ENCODE peak calls at places on chromosomes 2 and 18, in four cellular contexts. Y is GM23248; L is Peyer's patch; O is CD8-positive, alpha-beta memory T cell. K is an unnamed sample. For H3K4me1, the result is how much of the 10 kb centered on the place peaks cover.

GRCh38 chr2:241161646-241162281 is 11.5 kb downstream of the PPP1R7 start:
- DNase-seq in Y (peak), O (no peak), L (peak), K (no peak)

GRCh38 chr2:234368861-234369261 is 128.0 kb downstream of the ARL4C start:
- DNase-seq in L (peak), Y (peak), O (peak), K (no peak)

GRCh38 chr2:140737006-140737405 is 1393.8 kb downstream of the LRP1B start:
- DNase-seq in L (no peak), Y (no peak), O (no peak), K (no peak)

GRCh38 chr18:75211721-75212625 is 1.4 kb downstream of the TSHZ1 start:
- DNase-seq in Y (peak), O (peak), L (peak), K (peak)

GRCh38 chr2:120826716-120827410 is 91.2 kb downstream of the GLI2 start:
- DNase-seq in O (no peak), Y (no peak), L (no peak), K (no peak)

GRCh38 chr2:238380336-238380735 is 46.4 kb upstream of the ASB1 start:
- DNase-seq in Y (no peak), L (no peak), O (no peak), K (no peak)

GRCh38 chr18:57819671-57820460 is 16.8 kb upstream of the ATP8B1 start:
- DNase-seq in Y (peak), O (no peak), L (peak), K (no peak)

GRCh38 chr2:218405365-218406208 is 5.9 kb downstream of the CTDSP1 start:
- DNase-seq in Y (no peak), O (peak), L (no peak), K (no peak)

GRCh38 chr2:69945900-69946299 is 15.5 kb downstream of the ASPRV1 start:
- DNase-seq in L (no peak), O (no peak), Y (no peak), K (no peak)

GRCh38 chr18:22378672-22379282 is 38.9 kb downstream of the CTAGE1 start:
- DNase-seq in L (peak), Y (peak), O (no peak), K (no peak)

GRCh38 chr2:238913931-238914647 is 66.2 kb downstream of the TWIST2 start:
- DNase-seq in L (peak), Y (peak), O (no peak), K (no peak)

GRCh38 chr2:33226546-33226945 is 249.9 kb upstream of the RASGRP3 start:
- DNase-seq in O (no peak), Y (no peak), L (no peak), K (no peak)

GRCh38 chr2:121189656-121190381 is 95.2 kb downstream of the TFCP2L1 start:
- DNase-seq in O (no peak), Y (no peak), L (no peak), K (no peak)

GRCh38 chr18:74899554-74899953 is 301.9 kb downstream of the ZNF407 start:
- DNase-seq in Y (no peak), L (no peak), O (no peak), K (no peak)

GRCh38 chr18:80145191-80145799 is 36.2 kb downstream of the ADNP2 start:
- DNase-seq in L (no peak), O (no peak), Y (peak), K (no peak)

DNA sequence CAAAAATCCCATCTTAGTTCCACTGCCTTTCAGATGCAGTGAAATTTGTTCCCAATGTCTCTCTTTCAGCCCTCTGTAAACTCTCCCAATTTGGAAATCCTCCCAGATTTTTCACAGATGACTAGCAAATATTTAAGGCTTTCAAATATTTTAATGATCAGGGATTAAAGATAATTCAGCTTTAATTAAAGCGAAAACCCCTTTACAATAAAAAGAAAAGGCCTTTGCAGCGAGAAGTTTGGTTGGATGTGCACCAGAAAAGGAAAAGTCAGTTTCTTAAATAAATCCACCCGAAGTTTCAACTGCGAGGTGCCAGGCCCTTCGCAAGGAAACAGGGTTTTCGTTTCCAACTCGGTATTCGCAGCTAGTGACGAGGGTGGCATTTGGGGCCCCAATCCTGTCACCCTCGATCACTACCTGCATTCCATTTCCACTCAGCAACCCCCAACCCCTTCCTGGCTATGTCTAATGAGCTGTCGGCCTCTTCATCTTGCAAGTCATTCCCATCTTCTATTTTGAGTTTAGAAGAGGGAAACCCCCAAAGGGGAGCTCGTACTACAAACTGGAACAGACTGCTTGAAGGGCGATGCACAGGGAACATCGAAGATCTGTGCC is 1.5 kb downstream of the RAX start:
- DNase-seq in Y (no peak), L (no peak), O (no peak), K (no peak)
- H3K4me1 ChIP-seq in Y (under half), L (under half), O (under half), K (under half)

GRCh38 chr2:226902041-226902972 is 66.5 kb downstream of the RHBDD1 start:
- DNase-seq in L (no peak), O (no peak), Y (peak), K (no peak)

GRCh38 chr2:226906439-226906796 is 70.6 kb downstream of the RHBDD1 start:
- DNase-seq in L (no peak), O (no peak), Y (no peak), K (peak)

GRCh38 chr2:226905718-226906438 is 70.0 kb downstream of the RHBDD1 start:
- DNase-seq in O (no peak), L (peak), Y (no peak), K (no peak)

GRCh38 chr2:226904592-226904991 is 68.7 kb downstream of the RHBDD1 start:
- DNase-seq in Y (no peak), O (no peak), L (no peak), K (no peak)

GRCh38 chr2:226903179-226903578 is 67.3 kb downstream of the RHBDD1 start:
- DNase-seq in Y (peak), O (no peak), L (no peak), K (no peak)
- H3K4me3 ChIP-seq in Y (peak), O (no peak), L (no peak), K (no peak)

DNA sequence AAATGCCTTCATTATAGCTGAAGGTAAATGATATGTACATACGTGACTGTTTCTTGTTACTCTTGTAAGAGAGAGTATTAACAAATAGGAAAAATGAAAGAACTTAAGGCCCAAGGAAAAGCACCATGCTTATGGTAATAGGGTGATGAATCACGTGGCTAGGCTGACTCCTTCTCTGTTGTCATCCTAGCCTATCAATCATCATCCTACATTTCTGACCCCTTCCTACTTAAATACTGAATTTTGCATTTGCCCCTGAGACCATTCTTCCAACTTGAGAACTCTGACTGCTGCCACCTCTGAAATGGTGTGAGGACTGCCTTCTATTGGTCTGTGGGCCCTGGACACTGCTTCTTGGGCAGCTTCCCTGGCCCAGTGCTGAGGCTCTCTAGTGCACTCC is 28.9 kb downstream of the EFEMP1 start:
- DNase-seq in L (no peak), O (no peak), Y (no peak), K (no peak)
- H3K4me1 ChIP-seq in L (under half), O (under half), Y (under half), K (under half)

GRCh38 chr2:223215136-223215535 is 163.1 kb downstream of the KCNE4 start:
- DNase-seq in L (no peak), O (no peak), Y (no peak), K (no peak)
- H3K4me3 ChIP-seq in L (no peak), O (no peak), Y (no peak), K (no peak)

GRCh38 chr2:36360063-36360462 is 4.5 kb downstream of the CRIM1 start:
- DNase-seq in Y (peak), O (no peak), L (no peak), K (no peak)

GRCh38 chr2:36360834-36361233 is 5.3 kb downstream of the CRIM1 start:
- DNase-seq in Y (no peak), L (no peak), O (no peak), K (no peak)

GRCh38 chr2:36359006-36359580 is 3.5 kb downstream of the CRIM1 start:
- DNase-seq in Y (peak), O (no peak), L (no peak), K (no peak)

GRCh38 chr2:36362291-36362690 is 6.7 kb downstream of the CRIM1 start:
- DNase-seq in Y (peak), L (no peak), O (no peak), K (no peak)

DNA sequence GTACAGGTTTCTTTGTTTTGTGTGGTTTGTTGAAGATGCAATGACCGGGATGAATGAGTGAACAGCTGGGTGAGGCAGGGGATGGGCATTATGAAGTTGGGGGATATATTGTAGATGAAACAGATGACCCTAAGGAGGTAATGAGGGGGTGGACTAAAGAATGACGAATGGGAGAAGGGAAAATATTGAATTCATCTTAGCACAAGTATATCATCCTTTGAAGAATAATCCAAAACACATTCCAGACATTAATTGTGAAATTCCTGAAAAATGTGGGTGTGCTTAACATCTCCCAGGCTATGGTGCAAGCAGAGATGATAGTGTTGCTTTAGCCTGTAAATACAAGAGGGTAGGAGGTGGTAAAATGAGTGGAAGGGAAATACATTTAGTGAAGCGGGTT is 5.8 kb downstream of the CRIM1 start:
- DNase-seq in O (no peak), L (no peak), Y (peak), K (no peak)
- H3K4me1 ChIP-seq in O (under half), L (under half), Y (half or more), K (under half)

GRCh38 chr2:96167407-96168013 is 22.3 kb upstream of the DUSP2 start:
- DNase-seq in O (no peak), L (no peak), Y (no peak), K (no peak)

GRCh38 chr2:96163415-96163767 is 18.2 kb upstream of the DUSP2 start:
- DNase-seq in O (no peak), Y (no peak), L (no peak), K (no peak)

GRCh38 chr2:96161785-96162367 is 16.6 kb upstream of the DUSP2 start:
- DNase-seq in O (no peak), L (no peak), Y (no peak), K (no peak)

GRCh38 chr2:96164459-96165184 is 19.4 kb upstream of the DUSP2 start:
- DNase-seq in L (peak), O (peak), Y (no peak), K (peak)

DNA sequence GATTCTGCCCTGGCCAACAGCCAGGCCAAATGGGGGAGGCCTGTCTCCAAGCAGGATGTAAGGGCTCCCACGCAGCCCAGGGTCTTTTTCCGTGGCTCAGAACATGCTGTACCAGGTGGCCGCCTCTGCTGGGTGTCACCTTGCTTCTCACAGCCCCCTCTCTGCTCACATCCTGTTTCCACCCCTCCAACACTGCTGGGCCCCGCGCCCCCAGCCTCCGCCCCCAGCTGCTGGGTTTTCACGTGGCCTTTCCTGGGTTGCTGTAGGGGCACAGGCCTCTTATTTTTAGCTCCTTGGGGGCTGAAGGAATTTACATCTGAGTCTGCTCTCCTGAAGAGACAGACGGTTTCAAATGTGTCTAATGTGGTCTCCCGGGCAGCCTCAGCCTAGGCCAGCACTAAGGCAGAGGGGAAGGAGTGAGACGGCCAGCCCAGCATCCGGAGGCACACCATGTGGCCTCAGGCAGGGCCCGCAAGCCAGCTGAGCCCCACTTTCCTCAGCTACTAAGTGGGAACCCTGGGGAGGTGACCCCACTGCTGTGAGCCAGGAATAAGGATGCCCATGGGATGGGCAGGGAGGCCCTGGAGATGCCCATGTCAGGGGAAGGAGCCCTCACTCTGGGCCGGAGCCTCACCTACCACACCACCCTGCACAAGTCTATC is 18.7 kb upstream of the DUSP2 start:
- DNase-seq in O (peak), L (peak), Y (no peak), K (peak)
- H3K4me3 ChIP-seq in O (peak), L (peak), Y (no peak), K (peak)

GRCh38 chr18:43531438-43531837 is 254.1 kb upstream of the SYT4 start:
- DNase-seq in Y (no peak), L (no peak), O (no peak), K (no peak)
- H3K4me1 ChIP-seq in Y (under half), L (under half), O (under half), K (under half)

DNA sequence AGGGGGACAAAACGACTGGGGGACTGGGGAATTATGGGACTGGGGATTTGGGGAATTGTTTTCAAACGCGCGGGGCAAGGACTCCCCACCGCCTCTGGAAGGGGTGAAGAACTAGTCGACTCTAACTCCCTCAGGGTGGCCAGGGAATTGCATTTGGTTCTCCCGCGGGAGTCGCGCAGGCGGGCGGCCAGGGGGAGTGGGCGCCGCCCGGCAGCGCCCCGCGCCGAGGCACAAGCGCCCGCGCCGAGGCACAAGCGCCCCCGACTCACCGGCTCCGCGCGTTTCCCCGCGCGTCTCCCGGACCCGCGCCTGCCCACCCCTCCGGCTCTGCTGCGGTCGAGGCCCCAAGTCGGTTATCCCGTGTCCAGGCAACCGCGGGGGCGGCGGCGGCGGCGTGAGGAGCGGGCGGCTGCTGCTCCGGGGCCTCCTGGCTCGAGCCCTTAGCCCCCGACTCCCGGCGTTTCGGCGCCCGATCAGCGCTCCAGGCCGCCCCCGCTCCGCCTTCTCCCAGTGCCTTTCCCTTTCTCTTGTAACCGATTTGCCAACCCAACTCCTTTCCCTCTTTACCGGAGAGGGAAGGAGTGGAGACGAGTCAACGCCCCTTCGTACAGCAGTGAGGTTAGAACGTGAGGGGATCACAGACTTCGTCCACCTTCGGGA is at the start of gene CCDC178:
- DNase-seq in L (no peak), Y (peak), O (no peak), K (no peak)
- H3K4me3 ChIP-seq in L (peak), Y (peak), O (no peak), K (no peak)

GRCh38 chr2:20537423-20538307 is 90.8 kb downstream of the RHOB start:
- DNase-seq in O (no peak), L (no peak), Y (no peak), K (no peak)
- H3K4me1 ChIP-seq in O (under half), L (under half), Y (under half), K (under half)

K was measured in naive thymus-derived CD4-positive, alpha-beta T cell.